ENCODE peak calls at places on chromosomes 12 and 14, in five cellular contexts. One of them, this sample, is unnamed.

GRCh38 chr12:70045036-70045435 is 198.2 kb upstream of the CNOT2 start:
- DNase-seq in EL: no peak
- DNase-seq in effector memory CD4-positive, alpha-beta T cell: no peak
- DNase-seq in left cardiac atrium: no peak
- DNase-seq in T-helper 9 cell: no peak
- DNase-seq in this sample: no peak

GRCh38 chr12:132886529-132887477 is 602 bp downstream of the CHFR start:
- DNase-seq in EL: peak; percentile 34
- DNase-seq in effector memory CD4-positive, alpha-beta T cell: no peak
- DNase-seq in left cardiac atrium: no peak
- DNase-seq in T-helper 9 cell: no peak
- DNase-seq in this sample: no peak

GRCh38 chr14:31968912-31969311 is 108.2 kb upstream of the ARHGAP5 start:
- DNase-seq in EL: no peak
- DNase-seq in effector memory CD4-positive, alpha-beta T cell: no peak
- DNase-seq in left cardiac atrium: no peak
- DNase-seq in T-helper 9 cell: no peak
- DNase-seq in this sample: no peak

GRCh38 chr14:101809671-101810514 is 48.4 kb downstream of the PPP2R5C start:
- DNase-seq in EL: peak; percentile 94
- DNase-seq in effector memory CD4-positive, alpha-beta T cell: peak; percentile 83
- DNase-seq in left cardiac atrium: peak; percentile 85
- DNase-seq in T-helper 9 cell: peak; percentile 69
- DNase-seq in this sample: peak; percentile 80

GRCh38 chr14:48586099-48586498 is 910.7 kb upstream of the MDGA2 start:
- DNase-seq in EL: no peak
- DNase-seq in effector memory CD4-positive, alpha-beta T cell: no peak
- DNase-seq in left cardiac atrium: no peak
- DNase-seq in T-helper 9 cell: no peak
- DNase-seq in this sample: no peak

GRCh38 chr12:3113671-3114070 is 36.5 kb downstream of the TSPAN9 start:
- DNase-seq in EL: no peak
- DNase-seq in effector memory CD4-positive, alpha-beta T cell: no peak
- DNase-seq in left cardiac atrium: peak; percentile 2
- DNase-seq in T-helper 9 cell: no peak
- DNase-seq in this sample: no peak

GRCh38 chr12:76637807-76638206 is 78.2 kb upstream of the OSBPL8 start:
- DNase-seq in EL: peak; percentile 77
- DNase-seq in effector memory CD4-positive, alpha-beta T cell: no peak
- DNase-seq in left cardiac atrium: no peak
- DNase-seq in T-helper 9 cell: no peak
- DNase-seq in this sample: no peak

GRCh38 chr12:39413836-39414771 is 28.8 kb downstream of the KIF21A start:
- DNase-seq in EL: no peak
- DNase-seq in effector memory CD4-positive, alpha-beta T cell: no peak
- DNase-seq in left cardiac atrium: no peak
- DNase-seq in T-helper 9 cell: no peak
- DNase-seq in this sample: no peak

GRCh38 chr14:93906341-93907329 is 20.5 kb upstream of the FAM181A start:
- DNase-seq in EL: peak; percentile 59
- DNase-seq in effector memory CD4-positive, alpha-beta T cell: peak; percentile 36
- DNase-seq in left cardiac atrium: peak; percentile 44
- DNase-seq in T-helper 9 cell: peak; percentile 37
- DNase-seq in this sample: peak; percentile 34

GRCh38 chr12:69120331-69120730 is 119.0 kb upstream of the CPSF6 start:
- DNase-seq in EL: no peak
- DNase-seq in effector memory CD4-positive, alpha-beta T cell: no peak
- DNase-seq in left cardiac atrium: no peak
- DNase-seq in T-helper 9 cell: no peak
- DNase-seq in this sample: no peak

GRCh38 chr14:58107947-58108552 is 44.0 kb downstream of the ARMH4 start:
- DNase-seq in EL: peak; percentile 58
- DNase-seq in effector memory CD4-positive, alpha-beta T cell: peak; percentile 1
- DNase-seq in left cardiac atrium: peak; percentile 32
- DNase-seq in T-helper 9 cell: peak; percentile 6
- DNase-seq in this sample: no peak

GRCh38 chr12:27048822-27049752 is 26.7 kb downstream of the MED21 start:
- DNase-seq in EL: peak; percentile 76
- DNase-seq in effector memory CD4-positive, alpha-beta T cell: no peak
- DNase-seq in left cardiac atrium: no peak
- DNase-seq in T-helper 9 cell: no peak
- DNase-seq in this sample: no peak

GRCh38 chr12:63419119-63419518 is 249.2 kb downstream of the DPY19L2 start:
- DNase-seq in EL: no peak
- DNase-seq in effector memory CD4-positive, alpha-beta T cell: no peak
- DNase-seq in left cardiac atrium: no peak
- DNase-seq in T-helper 9 cell: no peak
- DNase-seq in this sample: no peak

GRCh38 chr12:10941916-10942607 is 3.0 kb upstream of the TAS2R14 start:
- DNase-seq in EL: no peak
- DNase-seq in effector memory CD4-positive, alpha-beta T cell: no peak
- DNase-seq in left cardiac atrium: no peak
- DNase-seq in T-helper 9 cell: no peak
- DNase-seq in this sample: no peak

GRCh38 chr12:9047105-9047504 is 57.8 kb downstream of the KLRG1 start:
- DNase-seq in EL: no peak
- DNase-seq in effector memory CD4-positive, alpha-beta T cell: no peak
- DNase-seq in left cardiac atrium: no peak
- DNase-seq in T-helper 9 cell: no peak
- DNase-seq in this sample: no peak

GRCh38 chr12:34398706-34399630 is 376.7 kb downstream of the ALG10 start:
- DNase-seq in EL: no peak
- DNase-seq in effector memory CD4-positive, alpha-beta T cell: no peak
- DNase-seq in left cardiac atrium: peak; percentile 4
- DNase-seq in T-helper 9 cell: no peak
- DNase-seq in this sample: peak; percentile 1

GRCh38 chr12:118611295-118611694 is 234.9 kb downstream of the SUDS3 start:
- DNase-seq in EL: no peak
- DNase-seq in effector memory CD4-positive, alpha-beta T cell: no peak
- DNase-seq in left cardiac atrium: peak; percentile 28
- DNase-seq in T-helper 9 cell: no peak
- DNase-seq in this sample: no peak

GRCh38 chr12:70615177-70615576 is 22.1 kb downstream of the PTPRB start:
- DNase-seq in EL: no peak
- DNase-seq in effector memory CD4-positive, alpha-beta T cell: no peak
- DNase-seq in left cardiac atrium: no peak
- DNase-seq in T-helper 9 cell: no peak
- DNase-seq in this sample: no peak

GRCh38 chr12:89469361-89469760 is 55.2 kb downstream of the GALNT4 start:
- DNase-seq in EL: peak; percentile 51
- DNase-seq in effector memory CD4-positive, alpha-beta T cell: no peak
- DNase-seq in left cardiac atrium: no peak
- DNase-seq in T-helper 9 cell: no peak
- DNase-seq in this sample: no peak

GRCh38 chr14:104217486-104218360 is 79.3 kb downstream of the KIF26A start:
- DNase-seq in EL: no peak
- DNase-seq in effector memory CD4-positive, alpha-beta T cell: no peak
- DNase-seq in left cardiac atrium: no peak
- DNase-seq in T-helper 9 cell: no peak
- DNase-seq in this sample: no peak

GRCh38 chr12:44771485-44771884 is 104.6 kb downstream of the NELL2 start:
- DNase-seq in EL: no peak
- DNase-seq in effector memory CD4-positive, alpha-beta T cell: no peak
- DNase-seq in left cardiac atrium: no peak
- DNase-seq in T-helper 9 cell: no peak
- DNase-seq in this sample: no peak

GRCh38 chr12:12357697-12358476 is 1.0 kb downstream of the BORCS5 start:
- DNase-seq in EL: peak; percentile 11
- DNase-seq in effector memory CD4-positive, alpha-beta T cell: no peak
- DNase-seq in left cardiac atrium: no peak
- DNase-seq in T-helper 9 cell: no peak
- DNase-seq in this sample: no peak

GRCh38 chr14:36555998-36556743 is 26.2 kb downstream of the NKX2-8 start:
- DNase-seq in EL: no peak
- DNase-seq in effector memory CD4-positive, alpha-beta T cell: no peak
- DNase-seq in left cardiac atrium: no peak
- DNase-seq in T-helper 9 cell: no peak
- DNase-seq in this sample: no peak

GRCh38 chr12:65605019-65605418 is 219.3 kb upstream of the HMGA2 start:
- DNase-seq in EL: no peak
- DNase-seq in effector memory CD4-positive, alpha-beta T cell: no peak
- DNase-seq in left cardiac atrium: no peak
- DNase-seq in T-helper 9 cell: no peak
- DNase-seq in this sample: no peak

GRCh38 chr14:67766035-67766680 is 50.2 kb downstream of the ZFYVE26 start:
- DNase-seq in EL: no peak
- DNase-seq in effector memory CD4-positive, alpha-beta T cell: no peak
- DNase-seq in left cardiac atrium: no peak
- DNase-seq in T-helper 9 cell: no peak
- DNase-seq in this sample: no peak

GRCh38 chr12:47912575-47912974 is 7.8 kb upstream of the VDR start:
- DNase-seq in EL: no peak
- DNase-seq in effector memory CD4-positive, alpha-beta T cell: no peak
- DNase-seq in left cardiac atrium: no peak
- DNase-seq in T-helper 9 cell: no peak
- DNase-seq in this sample: no peak

GRCh38 chr12:105253882-105254513 is 18.0 kb upstream of the APPL2 start:
- DNase-seq in EL: peak; percentile 92
- DNase-seq in effector memory CD4-positive, alpha-beta T cell: no peak
- DNase-seq in left cardiac atrium: no peak
- DNase-seq in T-helper 9 cell: no peak
- DNase-seq in this sample: no peak

GRCh38 chr12:227923-228845 is 14.2 kb upstream of the SLC6A12 start:
- DNase-seq in EL: no peak
- DNase-seq in effector memory CD4-positive, alpha-beta T cell: no peak
- DNase-seq in left cardiac atrium: no peak
- DNase-seq in T-helper 9 cell: no peak
- DNase-seq in this sample: no peak

GRCh38 chr14:80956922-80957321 is 1.5 kb downstream of the TSHR start:
- DNase-seq in EL: no peak
- DNase-seq in effector memory CD4-positive, alpha-beta T cell: no peak
- DNase-seq in left cardiac atrium: no peak
- DNase-seq in T-helper 9 cell: no peak
- DNase-seq in this sample: no peak

GRCh38 chr14:30993071-30993470 is 32.4 kb upstream of the AP4S1 start:
- DNase-seq in EL: no peak
- DNase-seq in effector memory CD4-positive, alpha-beta T cell: no peak
- DNase-seq in left cardiac atrium: no peak
- DNase-seq in T-helper 9 cell: no peak
- DNase-seq in this sample: no peak

GRCh38 chr12:65086236-65086635 is 34.9 kb downstream of the WIF1 start:
- DNase-seq in EL: no peak
- DNase-seq in effector memory CD4-positive, alpha-beta T cell: no peak
- DNase-seq in left cardiac atrium: no peak
- DNase-seq in T-helper 9 cell: no peak
- DNase-seq in this sample: no peak

GRCh38 chr14:52877628-52878027 is 73.2 kb downstream of the FERMT2 start:
- DNase-seq in EL: peak; percentile 29
- DNase-seq in effector memory CD4-positive, alpha-beta T cell: no peak
- DNase-seq in left cardiac atrium: no peak
- DNase-seq in T-helper 9 cell: no peak
- DNase-seq in this sample: no peak

This sample was measured in effector CD4-positive, alpha-beta T cell.